ENCODE peak calls at places on chromosomes 3 and 15, in seven cellular contexts. Q is stimulated activated CD8-positive, alpha-beta memory T cell treated with anti-CD3 and anti-CD28 coated beads, Interleukin-4, amount 100 ng/mL, for 4 hours; X is heart left ventricle; F is M059J; S is NCI-H2081; I is ELR; J is mucosa of gallbladder. W is an unnamed sample.

GRCh38 chr15:91787198-91787597 is 66.3 kb upstream of the SLCO3A1 start:
- DNase-seq in J (no peak), X (no peak), F (no peak), Q (no peak), I (no peak), S (no peak), W (no peak)

GRCh38 chr3:177345049-177345972 is 148.0 kb upstream of the TBL1XR1 start:
- DNase-seq in S (peak; percentile 83), F (peak; percentile 99), J (peak; percentile 92), X (peak; percentile 94), I (peak; percentile 97), Q (peak; percentile 24), W (peak; percentile 94)

GRCh38 chr15:28861031-28861534 is 12.6 kb upstream of the GOLGA6L7 start:
- DNase-seq in X (no peak), J (no peak), I (no peak), F (no peak), Q (no peak), S (no peak), W (no peak)

GRCh38 chr3:133662256-133662773 is 574 bp upstream of the TOPBP1 start:
- DNase-seq in Q (no peak), F (peak; percentile 75), J (no peak), I (peak; percentile 66), X (no peak), S (peak; percentile 45), W (no peak)

GRCh38 chr15:47616876-47617275 is 100.4 kb upstream of the SEMA6D start:
- DNase-seq in I (no peak), Q (no peak), S (no peak), F (no peak), X (no peak), J (no peak), W (no peak)

GRCh38 chr15:88878720-88879184 is 16.6 kb downstream of the HAPLN3 start:
- DNase-seq in I (peak; percentile 59), S (peak; percentile 21), F (peak; percentile 70), X (no peak), Q (no peak), J (no peak), W (peak; percentile 58)

GRCh38 chr3:148642616-148643015 is 55.1 kb upstream of the AGTR1 start:
- DNase-seq in F (peak; percentile 61), Q (no peak), X (no peak), I (peak; percentile 72), S (no peak), J (no peak), W (no peak)

GRCh38 chr3:72100062-72100511 is 315.1 kb upstream of the PROK2 start:
- DNase-seq in S (no peak), F (no peak), X (no peak), I (no peak), Q (no peak), J (no peak), W (no peak)

GRCh38 chr3:64463981-64464380 is 223.8 kb downstream of the ADAMTS9 start:
- DNase-seq in J (no peak), X (no peak), S (no peak), I (no peak), Q (no peak), F (no peak), W (no peak)

GRCh38 chr3:38645601-38646000 is 3.9 kb downstream of the SCN5A start:
- DNase-seq in X (peak; percentile 72), I (no peak), J (no peak), F (no peak), S (no peak), Q (no peak), W (no peak)

GRCh38 chr3:43770426-43771103 is 79.8 kb downstream of the ABHD5 start:
- DNase-seq in I (peak; percentile 41), S (no peak), F (peak; percentile 87), Q (no peak), J (peak; percentile 87), X (peak; percentile 88), W (peak; percentile 98)

GRCh38 chr3:70829101-70829500 is 516.7 kb upstream of the MDFIC2 start:
- DNase-seq in X (peak; percentile 53), J (no peak), Q (no peak), S (no peak), F (peak; percentile 54), I (peak; percentile 56), W (no peak)

GRCh38 chr3:130539005-130539404 is 22.0 kb downstream of the COL6A6 start:
- DNase-seq in Q (no peak), J (peak; percentile 29), S (peak; percentile 4), F (peak; percentile 34), X (no peak), I (peak; percentile 55), W (peak; percentile 54)

GRCh38 chr15:93028111-93028631 is 60.8 kb downstream of the RGMA start:
- DNase-seq in J (no peak), F (no peak), I (no peak), X (no peak), S (no peak), Q (no peak), W (peak; percentile 54)

GRCh38 chr15:39685999-39686613 is 96.5 kb downstream of the FSIP1 start:
- DNase-seq in X (no peak), F (peak; percentile 59), S (peak; percentile 39), Q (no peak), J (peak; percentile 33), I (peak; percentile 64), W (peak; percentile 58)

GRCh38 chr15:62605292-62605691 is 437.3 kb upstream of the TPM1 start:
- DNase-seq in X (no peak), I (no peak), F (no peak), J (no peak), Q (no peak), S (no peak), W (no peak)

GRCh38 chr15:71752085-71752484 is 58.3 kb upstream of the NR2E3 start:
- DNase-seq in X (no peak), S (no peak), Q (no peak), J (no peak), I (no peak), F (no peak), W (no peak)

GRCh38 chr15:68599560-68600071 is 20.8 kb downstream of the CORO2B start:
- DNase-seq in I (peak; percentile 87), J (no peak), X (peak; percentile 59), S (peak; percentile 6), Q (no peak), F (peak; percentile 97), W (peak; percentile 56)

GRCh38 chr15:73994912-73995622 is 551 bp downstream of the PML start:
- DNase-seq in J (no peak), Q (no peak), F (peak; percentile 50), X (no peak), I (no peak), S (no peak), W (peak; percentile 54)

GRCh38 chr3:69890094-69890493 is 109.4 kb upstream of the SAMMSON start:
- DNase-seq in S (no peak), X (no peak), F (peak; percentile 70), I (peak; percentile 68), Q (no peak), J (no peak), W (no peak)

GRCh38 chr3:13452490-13453335 is 27.4 kb upstream of the HDAC11 start:
- DNase-seq in I (peak; percentile 75), S (peak; percentile 6), X (no peak), Q (no peak), J (peak; percentile 54), F (peak; percentile 67), W (peak; percentile 52)

GRCh38 chr15:57393081-57393480 is 16.8 kb downstream of the CGNL1 start:
- DNase-seq in S (no peak), J (no peak), I (no peak), X (no peak), F (no peak), Q (no peak), W (no peak)

GRCh38 chr15:69098688-69099087 is 61.7 kb upstream of the GLCE start:
- DNase-seq in X (no peak), S (no peak), F (no peak), I (no peak), Q (no peak), J (no peak), W (no peak)

GRCh38 chr3:108527109-108527508 is 16.7 kb upstream of the MYH15 start:
- DNase-seq in Q (no peak), F (no peak), J (no peak), S (no peak), I (no peak), X (no peak), W (no peak)

GRCh38 chr15:70259030-70259424 is 161.3 kb upstream of the TLE3 start:
- DNase-seq in X (peak; percentile 71), J (peak; percentile 78), S (no peak), Q (peak; percentile 17), I (peak; percentile 44), F (peak; percentile 47), W (peak; percentile 67)

GRCh38 chr3:19934098-19934566 is at the start of gene EFHB:
- DNase-seq in S (peak; percentile 59), X (no peak), I (peak; percentile 32), J (peak; percentile 72), Q (no peak), F (peak; percentile 60), W (peak; percentile 26)